ENCODE peak calls at places on chromosome 17, in nine cellular contexts. One of them, this sample, is unnamed. For H3K27me3 and H3K9me3, the result is how much of the 10 kb centered on the place peaks cover.

GRCh38 chr17:79668344-79669250 is 57.7 kb upstream of the RBFOX3 start:
- DNase-seq in PC-3: no peak
- DNase-seq in mesenchymal stem cell: no peak
- DNase-seq in neuronal stem cell: no peak
- DNase-seq in body of pancreas: no peak
- DNase-seq in tibial nerve: no peak
- DNase-seq in transverse colon: no peak
- DNase-seq in HAP-1: no peak
- DNase-seq in lower lobe of right lung: no peak
- DNase-seq in this sample: no peak

GRCh38 chr17:61477204-61477834 is 25.1 kb downstream of the TBX4 start:
- DNase-seq in PC-3: no peak
- DNase-seq in mesenchymal stem cell: no peak
- DNase-seq in neuronal stem cell: no peak
- DNase-seq in body of pancreas: no peak
- DNase-seq in tibial nerve: no peak
- DNase-seq in transverse colon: no peak
- DNase-seq in HAP-1: no peak
- DNase-seq in lower lobe of right lung: peak
- DNase-seq in this sample: no peak

GRCh38 chr17:65774787-65775186 is 213.3 kb upstream of the AXIN2 start:
- DNase-seq in PC-3: no peak
- DNase-seq in mesenchymal stem cell: no peak
- DNase-seq in neuronal stem cell: no peak
- DNase-seq in body of pancreas: no peak
- DNase-seq in tibial nerve: no peak
- DNase-seq in transverse colon: no peak
- DNase-seq in HAP-1: no peak
- DNase-seq in lower lobe of right lung: no peak
- DNase-seq in this sample: no peak

GRCh38 chr17:72166040-72166439 is 45.2 kb downstream of the SOX9 start:
- DNase-seq in PC-3: no peak
- DNase-seq in mesenchymal stem cell: no peak
- DNase-seq in neuronal stem cell: no peak
- DNase-seq in body of pancreas: peak
- DNase-seq in tibial nerve: no peak
- DNase-seq in transverse colon: no peak
- DNase-seq in HAP-1: no peak
- DNase-seq in lower lobe of right lung: no peak
- DNase-seq in this sample: no peak

GRCh38 chr17:43734376-43734775 is 24.2 kb downstream of the SOST start:
- DNase-seq in PC-3: no peak
- DNase-seq in mesenchymal stem cell: no peak
- DNase-seq in neuronal stem cell: no peak
- DNase-seq in body of pancreas: no peak
- DNase-seq in tibial nerve: no peak
- DNase-seq in transverse colon: no peak
- DNase-seq in HAP-1: peak
- DNase-seq in lower lobe of right lung: no peak
- DNase-seq in this sample: peak

GRCh38 chr17:75457047-75457654 is 716 bp downstream of the TMEM94 start:
- DNase-seq in PC-3: peak
- DNase-seq in mesenchymal stem cell: peak
- DNase-seq in neuronal stem cell: no peak
- DNase-seq in body of pancreas: no peak
- DNase-seq in tibial nerve: no peak
- DNase-seq in transverse colon: no peak
- DNase-seq in HAP-1: peak
- DNase-seq in lower lobe of right lung: peak
- DNase-seq in this sample: peak

GRCh38 chr17:61337247-61337812 is 62.3 kb upstream of the TBX2 start:
- DNase-seq in PC-3: peak
- DNase-seq in mesenchymal stem cell: peak
- DNase-seq in neuronal stem cell: no peak
- DNase-seq in body of pancreas: no peak
- DNase-seq in tibial nerve: no peak
- DNase-seq in transverse colon: no peak
- DNase-seq in HAP-1: no peak
- DNase-seq in lower lobe of right lung: no peak
- DNase-seq in this sample: peak

GRCh38 chr17:2697611-2698162 is 13.9 kb downstream of the CLUH start:
- DNase-seq in PC-3: no peak
- DNase-seq in mesenchymal stem cell: no peak
- DNase-seq in neuronal stem cell: no peak
- DNase-seq in body of pancreas: no peak
- DNase-seq in tibial nerve: no peak
- DNase-seq in transverse colon: peak
- DNase-seq in HAP-1: peak
- DNase-seq in lower lobe of right lung: peak
- DNase-seq in this sample: no peak

GRCh38 chr17:39400547-39401411 is 647 bp downstream of the FBXL20 start:
- DNase-seq in PC-3: no peak
- DNase-seq in mesenchymal stem cell: peak
- DNase-seq in neuronal stem cell: no peak
- DNase-seq in body of pancreas: peak
- DNase-seq in tibial nerve: peak
- DNase-seq in transverse colon: peak
- DNase-seq in HAP-1: peak
- DNase-seq in lower lobe of right lung: peak
- DNase-seq in this sample: peak

GRCh38 chr17:63171428-63172205 is 205.6 kb downstream of the TANC2 start:
- DNase-seq in PC-3: peak
- DNase-seq in mesenchymal stem cell: peak
- DNase-seq in neuronal stem cell: no peak
- DNase-seq in body of pancreas: no peak
- DNase-seq in tibial nerve: no peak
- DNase-seq in transverse colon: no peak
- DNase-seq in HAP-1: no peak
- DNase-seq in lower lobe of right lung: no peak
- DNase-seq in this sample: no peak

GRCh38 chr17:5587431-5588032 is 3.2 kb upstream of the NLRP1 start:
- DNase-seq in PC-3: peak
- DNase-seq in mesenchymal stem cell: peak
- DNase-seq in neuronal stem cell: peak
- DNase-seq in body of pancreas: peak
- DNase-seq in tibial nerve: peak
- DNase-seq in transverse colon: peak
- DNase-seq in HAP-1: peak
- DNase-seq in lower lobe of right lung: no peak
- DNase-seq in this sample: no peak

DNA sequence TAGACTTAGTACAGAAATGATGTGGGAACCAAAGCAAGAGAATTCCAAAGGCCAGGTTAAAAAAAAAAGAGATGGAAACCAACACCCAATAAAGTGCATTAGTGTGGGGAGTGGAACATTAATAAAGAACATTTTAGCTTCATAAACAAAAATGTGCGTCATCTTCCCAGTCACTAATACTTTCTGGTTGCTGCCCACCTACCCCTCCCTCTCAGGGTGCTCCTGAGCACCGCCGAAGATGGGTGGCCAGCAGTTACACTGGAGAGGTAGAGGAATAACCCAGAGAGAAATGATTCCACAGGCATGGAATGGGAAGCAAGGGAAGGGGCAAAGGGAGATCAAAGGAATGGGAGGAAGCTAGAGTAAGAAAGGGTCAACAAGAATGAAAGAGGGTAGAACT is 6.0 kb upstream of the CHD3 start:
- DNase-seq in PC-3: no peak
- DNase-seq in mesenchymal stem cell: no peak
- DNase-seq in neuronal stem cell: no peak
- DNase-seq in body of pancreas: no peak
- DNase-seq in tibial nerve: no peak
- DNase-seq in transverse colon: no peak
- DNase-seq in HAP-1: no peak
- DNase-seq in lower lobe of right lung: no peak
- DNase-seq in this sample: no peak
- H3K4me3 ChIP-seq in PC-3: no peak
- H3K4me3 ChIP-seq in mesenchymal stem cell: no peak
- H3K4me3 ChIP-seq in neuronal stem cell: no peak
- H3K4me3 ChIP-seq in body of pancreas: no peak
- H3K4me3 ChIP-seq in tibial nerve: no peak
- H3K4me3 ChIP-seq in transverse colon: no peak
- H3K4me3 ChIP-seq in HAP-1: peak
- H3K4me3 ChIP-seq in lower lobe of right lung: no peak
- H3K4me3 ChIP-seq in this sample: no peak

GRCh38 chr17:9647014-9647413 is 1.7 kb downstream of the USP43 start:
- DNase-seq in PC-3: peak
- DNase-seq in mesenchymal stem cell: peak
- DNase-seq in neuronal stem cell: peak
- DNase-seq in body of pancreas: no peak
- DNase-seq in tibial nerve: no peak
- DNase-seq in transverse colon: no peak
- DNase-seq in HAP-1: no peak
- DNase-seq in lower lobe of right lung: no peak
- DNase-seq in this sample: no peak

GRCh38 chr17:9644910-9645751 is at the start of gene USP43:
- DNase-seq in PC-3: peak
- DNase-seq in mesenchymal stem cell: peak
- DNase-seq in neuronal stem cell: peak
- DNase-seq in body of pancreas: peak
- DNase-seq in tibial nerve: no peak
- DNase-seq in transverse colon: peak
- DNase-seq in HAP-1: peak
- DNase-seq in lower lobe of right lung: peak
- DNase-seq in this sample: peak

GRCh38 chr17:9646556-9646905 is 1.2 kb downstream of the USP43 start:
- DNase-seq in PC-3: no peak
- DNase-seq in mesenchymal stem cell: no peak
- DNase-seq in neuronal stem cell: peak
- DNase-seq in body of pancreas: no peak
- DNase-seq in tibial nerve: no peak
- DNase-seq in transverse colon: no peak
- DNase-seq in HAP-1: no peak
- DNase-seq in lower lobe of right lung: no peak
- DNase-seq in this sample: no peak

GRCh38 chr17:9643611-9644010 is 1.7 kb upstream of the USP43 start:
- DNase-seq in PC-3: no peak
- DNase-seq in mesenchymal stem cell: no peak
- DNase-seq in neuronal stem cell: no peak
- DNase-seq in body of pancreas: no peak
- DNase-seq in tibial nerve: no peak
- DNase-seq in transverse colon: no peak
- DNase-seq in HAP-1: no peak
- DNase-seq in lower lobe of right lung: no peak
- DNase-seq in this sample: no peak

DNA sequence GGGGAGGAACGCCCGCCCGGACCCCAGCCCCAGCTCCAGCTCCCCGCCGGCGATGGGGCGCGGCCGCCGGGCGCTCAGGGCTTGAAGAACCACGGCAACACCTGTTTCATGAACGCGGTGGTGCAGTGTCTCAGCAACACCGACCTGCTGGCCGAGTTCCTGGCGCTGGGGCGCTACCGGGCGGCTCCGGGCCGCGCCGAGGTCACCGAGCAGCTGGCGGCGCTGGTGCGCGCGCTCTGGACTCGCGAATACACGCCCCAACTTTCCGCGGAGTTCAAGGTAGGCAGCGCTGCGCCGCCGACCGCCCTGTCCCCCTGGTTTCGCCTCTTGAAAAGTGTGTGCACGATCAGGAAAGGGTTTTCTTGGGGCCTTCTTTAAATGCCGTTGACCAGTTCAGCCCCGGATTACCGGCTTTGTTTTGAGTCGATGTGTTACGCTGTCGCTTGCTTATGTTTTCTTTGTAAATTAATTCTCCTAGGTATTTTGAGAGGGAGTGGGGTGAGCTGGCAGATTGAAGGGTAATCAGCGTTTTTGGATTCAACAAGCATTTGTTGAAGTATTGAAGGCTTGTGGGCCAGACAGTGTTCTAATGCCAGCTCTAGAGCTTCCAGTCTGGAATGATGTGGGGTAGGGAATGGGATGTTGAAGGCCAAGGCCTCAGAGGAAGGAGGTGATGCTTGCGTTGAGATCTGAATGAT is 690 bp downstream of the USP43 start:
- DNase-seq in PC-3: peak
- DNase-seq in mesenchymal stem cell: peak
- DNase-seq in neuronal stem cell: peak
- DNase-seq in body of pancreas: peak
- DNase-seq in tibial nerve: no peak
- DNase-seq in transverse colon: peak
- DNase-seq in HAP-1: peak
- DNase-seq in lower lobe of right lung: peak
- DNase-seq in this sample: peak
- H3K27me3 ChIP-seq in PC-3: under half
- H3K27me3 ChIP-seq in mesenchymal stem cell: under half
- H3K27me3 ChIP-seq in neuronal stem cell: under half
- H3K27me3 ChIP-seq in body of pancreas: under half
- H3K27me3 ChIP-seq in tibial nerve: under half
- H3K27me3 ChIP-seq in transverse colon: under half
- H3K27me3 ChIP-seq in HAP-1: under half
- H3K27me3 ChIP-seq in lower lobe of right lung: under half
- H3K27me3 ChIP-seq in this sample: under half

DNA sequence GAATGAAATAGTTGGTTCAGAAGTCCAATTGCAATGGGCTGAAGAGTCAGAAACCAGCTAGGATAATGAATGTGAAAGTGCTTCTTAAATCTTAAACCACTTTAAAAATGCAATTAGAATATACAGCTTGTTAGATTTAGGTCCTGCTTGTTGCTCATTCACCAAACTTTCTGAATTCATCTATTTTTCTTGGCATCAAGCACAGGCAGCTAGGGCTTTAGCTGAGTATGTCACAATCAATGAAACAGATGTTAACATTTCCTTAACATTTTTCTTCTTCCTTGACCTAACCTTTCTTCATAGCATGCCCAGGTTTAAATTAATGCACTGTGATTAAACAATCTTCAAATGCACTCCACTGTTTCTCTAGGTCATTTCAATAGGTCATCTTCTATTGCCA is 14.4 kb downstream of the KIF2B start:
- DNase-seq in PC-3: no peak
- DNase-seq in mesenchymal stem cell: no peak
- DNase-seq in neuronal stem cell: no peak
- DNase-seq in body of pancreas: no peak
- DNase-seq in tibial nerve: no peak
- DNase-seq in transverse colon: no peak
- DNase-seq in HAP-1: no peak
- DNase-seq in lower lobe of right lung: no peak
- DNase-seq in this sample: no peak
- H3K9me3 ChIP-seq in PC-3: under half
- H3K9me3 ChIP-seq in mesenchymal stem cell: under half
- H3K9me3 ChIP-seq in neuronal stem cell: under half
- H3K9me3 ChIP-seq in body of pancreas: under half
- H3K9me3 ChIP-seq in tibial nerve: under half
- H3K9me3 ChIP-seq in transverse colon: under half
- H3K9me3 ChIP-seq in HAP-1: under half
- H3K9me3 ChIP-seq in lower lobe of right lung: under half
- H3K9me3 ChIP-seq in this sample: under half

GRCh38 chr17:68294617-68295016 is 3.3 kb downstream of the ARSG start:
- DNase-seq in PC-3: no peak
- DNase-seq in mesenchymal stem cell: no peak
- DNase-seq in neuronal stem cell: no peak
- DNase-seq in body of pancreas: no peak
- DNase-seq in tibial nerve: no peak
- DNase-seq in transverse colon: no peak
- DNase-seq in HAP-1: no peak
- DNase-seq in lower lobe of right lung: no peak
- DNase-seq in this sample: no peak
- H3K4me3 ChIP-seq in PC-3: no peak
- H3K4me3 ChIP-seq in mesenchymal stem cell: no peak
- H3K4me3 ChIP-seq in neuronal stem cell: no peak
- H3K4me3 ChIP-seq in body of pancreas: no peak
- H3K4me3 ChIP-seq in tibial nerve: no peak
- H3K4me3 ChIP-seq in transverse colon: no peak
- H3K4me3 ChIP-seq in HAP-1: no peak
- H3K4me3 ChIP-seq in lower lobe of right lung: no peak
- H3K4me3 ChIP-seq in this sample: no peak

GRCh38 chr17:77946900-77947643 is 11.4 kb upstream of the TNRC6C start:
- DNase-seq in PC-3: no peak
- DNase-seq in mesenchymal stem cell: no peak
- DNase-seq in neuronal stem cell: no peak
- DNase-seq in body of pancreas: no peak
- DNase-seq in tibial nerve: no peak
- DNase-seq in transverse colon: no peak
- DNase-seq in HAP-1: no peak
- DNase-seq in lower lobe of right lung: no peak
- DNase-seq in this sample: no peak
- H3K27me3 ChIP-seq in PC-3: half or more
- H3K27me3 ChIP-seq in mesenchymal stem cell: under half
- H3K27me3 ChIP-seq in neuronal stem cell: under half
- H3K27me3 ChIP-seq in body of pancreas: under half
- H3K27me3 ChIP-seq in tibial nerve: under half
- H3K27me3 ChIP-seq in transverse colon: under half
- H3K27me3 ChIP-seq in HAP-1: under half
- H3K27me3 ChIP-seq in lower lobe of right lung: under half
- H3K27me3 ChIP-seq in this sample: under half